ENCODE peak calls at places on chromosome 16, in four cellular contexts. One of them, this sample, is unnamed.

GRCh38 chr16:84883301-84883700 is 63.5 kb downstream of the CRISPLD2 start:
- DNase-seq in PC-9: peak
- DNase-seq in colonic mucosa: no peak
- DNase-seq in substantia nigra: no peak
- DNase-seq in this sample: no peak

GRCh38 chr16:26491271-26491670 is 575.5 kb upstream of the C16orf82 start:
- DNase-seq in colonic mucosa: no peak
- DNase-seq in substantia nigra: no peak
- DNase-seq in PC-9: no peak
- DNase-seq in this sample: no peak

GRCh38 chr16:53528797-53529196 is 25.8 kb upstream of the AKTIP start:
- DNase-seq in colonic mucosa: no peak
- DNase-seq in substantia nigra: no peak
- DNase-seq in PC-9: no peak
- DNase-seq in this sample: no peak

GRCh38 chr16:55053071-55053415 is 122.4 kb downstream of the IRX5 start:
- DNase-seq in substantia nigra: no peak
- DNase-seq in PC-9: no peak
- DNase-seq in colonic mucosa: no peak
- DNase-seq in this sample: no peak

GRCh38 chr16:31141489-31142108 is 6.1 kb upstream of the PRSS8 start:
- DNase-seq in colonic mucosa: peak
- DNase-seq in substantia nigra: no peak
- DNase-seq in PC-9: no peak
- DNase-seq in this sample: no peak

GRCh38 chr16:87471278-87472141 is 21.3 kb downstream of the ZCCHC14 start:
- DNase-seq in colonic mucosa: peak
- DNase-seq in substantia nigra: no peak
- DNase-seq in PC-9: no peak
- DNase-seq in this sample: no peak

GRCh38 chr16:69199382-69199781 is 12.4 kb downstream of the SNTB2 start:
- DNase-seq in PC-9: peak
- DNase-seq in colonic mucosa: no peak
- DNase-seq in substantia nigra: no peak
- DNase-seq in this sample: peak

GRCh38 chr16:49959552-49960277 is 65.3 kb upstream of the CNEP1R1 start:
- DNase-seq in colonic mucosa: no peak
- DNase-seq in PC-9: no peak
- DNase-seq in substantia nigra: no peak
- DNase-seq in this sample: no peak

GRCh38 chr16:53129281-53130192 is 74.7 kb downstream of the CHD9 start:
- DNase-seq in PC-9: no peak
- DNase-seq in substantia nigra: no peak
- DNase-seq in colonic mucosa: peak
- DNase-seq in this sample: peak

GRCh38 chr16:9092963-9093477 is 1.6 kb downstream of the HAPSTR1 start:
- DNase-seq in substantia nigra: no peak
- DNase-seq in colonic mucosa: peak
- DNase-seq in PC-9: peak
- DNase-seq in this sample: no peak

GRCh38 chr16:21260870-21261791 is 17.0 kb downstream of the CRYM start:
- DNase-seq in substantia nigra: no peak
- DNase-seq in colonic mucosa: peak
- DNase-seq in PC-9: peak
- DNase-seq in this sample: peak

GRCh38 chr16:81831722-81832126 is 52.6 kb downstream of the PLCG2 start:
- DNase-seq in colonic mucosa: peak
- DNase-seq in substantia nigra: no peak
- DNase-seq in PC-9: no peak
- DNase-seq in this sample: no peak

GRCh38 chr16:22220714-22221113 is 14.6 kb downstream of the EEF2K start:
- DNase-seq in PC-9: no peak
- DNase-seq in colonic mucosa: no peak
- DNase-seq in substantia nigra: no peak
- DNase-seq in this sample: no peak

GRCh38 chr16:69848635-69849545 is 86.8 kb downstream of the WWP2 start:
- DNase-seq in substantia nigra: no peak
- DNase-seq in colonic mucosa: peak
- DNase-seq in PC-9: no peak
- DNase-seq in this sample: peak

GRCh38 chr16:30527635-30528178 is 1.3 kb upstream of the ZNF768 start:
- DNase-seq in PC-9: peak
- DNase-seq in substantia nigra: no peak
- DNase-seq in colonic mucosa: peak
- DNase-seq in this sample: no peak

GRCh38 chr16:21698169-21699032 is 34.6 kb downstream of the OTOA start:
- DNase-seq in substantia nigra: no peak
- DNase-seq in colonic mucosa: no peak
- DNase-seq in PC-9: no peak
- DNase-seq in this sample: no peak

GRCh38 chr16:8583199-8583598 is 7.1 kb downstream of the TMEM114 start:
- DNase-seq in substantia nigra: no peak
- DNase-seq in colonic mucosa: no peak
- DNase-seq in PC-9: no peak
- DNase-seq in this sample: peak

GRCh38 chr16:65822148-65822547 is 544.3 kb upstream of the CDH5 start:
- DNase-seq in PC-9: no peak
- DNase-seq in substantia nigra: no peak
- DNase-seq in colonic mucosa: no peak
- DNase-seq in this sample: no peak

GRCh38 chr16:777826-778225 is 10.4 kb downstream of the RPUSD1 start:
- DNase-seq in substantia nigra: no peak
- DNase-seq in colonic mucosa: no peak
- DNase-seq in PC-9: peak
- DNase-seq in this sample: peak

GRCh38 chr16:67431077-67431804 is at the start of gene HSD11B2:
- DNase-seq in PC-9: peak
- DNase-seq in colonic mucosa: peak
- DNase-seq in substantia nigra: no peak
- DNase-seq in this sample: peak

GRCh38 chr16:3259097-3259496 is 2.7 kb upstream of the MEFV start:
- DNase-seq in substantia nigra: no peak
- DNase-seq in colonic mucosa: peak
- DNase-seq in PC-9: no peak
- DNase-seq in this sample: peak

GRCh38 chr16:30053376-30054015 is 12.1 kb upstream of the ALDOA start:
- DNase-seq in substantia nigra: no peak
- DNase-seq in colonic mucosa: no peak
- DNase-seq in PC-9: peak
- DNase-seq in this sample: peak